ENCODE peak calls at places on chromosomes 6 and 20, in eight cellular contexts. C is GM23248, J is choroid plexus epithelial cell, I is HCEC 1CT, L is AG09319, Y is NAMALWA, F is NCI-H1092 treated with DMSO at 0.1 percent for 48 hours, N is testis. Z is an unnamed sample.

GRCh38 chr20:31819083-31819784 is at the start of gene MYLK2:
- DNase-seq in I (no peak), C (no peak), N (no peak), F (peak; percentile 83), L (no peak), Y (no peak), J (no peak), Z (no peak)

GRCh38 chr6:129306826-129307225 is 403.2 kb downstream of the ARHGAP18 start:
- DNase-seq in J (no peak), Y (no peak), N (no peak), I (no peak), F (no peak), L (no peak), C (no peak), Z (no peak)

GRCh38 chr6:138226701-138227315 is 8.5 kb upstream of the PBOV1 start:
- DNase-seq in N (no peak), I (no peak), J (no peak), C (peak; percentile 14), Y (no peak), F (peak; percentile 5), L (no peak), Z (no peak)

GRCh38 chr20:22922987-22923386 is 112.1 kb upstream of the SSTR4 start:
- DNase-seq in N (no peak), L (no peak), C (no peak), J (no peak), F (no peak), Y (no peak), I (no peak), Z (no peak)

GRCh38 chr6:137542713-137543112 is 48.5 kb upstream of the OLIG3 start:
- DNase-seq in Y (no peak), F (no peak), I (no peak), N (no peak), L (no peak), J (no peak), C (no peak), Z (no peak)

GRCh38 chr20:9557411-9557810 is 43.0 kb downstream of the LAMP5 start:
- DNase-seq in Y (no peak), J (no peak), F (no peak), N (no peak), I (no peak), L (no peak), C (no peak), Z (no peak)

GRCh38 chr20:61959301-61959700 is 106.4 kb downstream of the TAF4 start:
- DNase-seq in Y (peak; percentile 54), C (peak; percentile 28), J (no peak), F (no peak), N (peak; percentile 89), L (no peak), I (no peak), Z (no peak)

GRCh38 chr6:75884822-75885221 is 135.8 kb downstream of the MYO6 start:
- DNase-seq in F (no peak), I (no peak), J (no peak), Y (no peak), C (no peak), L (no peak), N (no peak), Z (no peak)

GRCh38 chr20:41423026-41423425 is 56.4 kb upstream of the EMILIN3 start:
- DNase-seq in C (no peak), I (no peak), J (peak; percentile 54), L (no peak), Y (no peak), N (no peak), F (no peak), Z (peak; percentile 13)

GRCh38 chr6:45009547-45009946 is 318.6 kb upstream of the RUNX2 start:
- DNase-seq in L (no peak), F (no peak), I (no peak), C (no peak), N (no peak), Y (no peak), J (no peak), Z (no peak)

Z was measured in fibroblast of pulmonary artery.